ENCODE peak calls at places on chromosomes 2 and 18, in five cellular contexts. B is Calu3, A is activated B cell treated with CpG ODN at 0.5 μM for 24 hours, Y is fibroblast of the aortic adventitia, K is EL. U is an unnamed sample.

GRCh38 chr2:44230378-44230777 is 44.9 kb upstream of the SLC3A1 start:
- DNase-seq in Y (no peak), A (no peak), B (no peak), K (no peak), U (no peak)

GRCh38 chr18:24609249-24609648 is 148.8 kb downstream of the HRH4 start:
- DNase-seq in B (no peak), K (no peak), Y (no peak), A (no peak), U (no peak)

GRCh38 chr18:43525149-43525548 is 247.9 kb upstream of the SYT4 start:
- DNase-seq in K (no peak), B (peak; percentile 29), A (no peak), Y (no peak), U (no peak)

GRCh38 chr18:3619746-3620145 is 169.8 kb downstream of the TGIF1 start:
- DNase-seq in K (no peak), A (no peak), Y (no peak), B (no peak), U (no peak)

GRCh38 chr2:62304429-62305417 is 108.8 kb downstream of the B3GNT2 start:
- DNase-seq in B (peak; percentile 86), Y (peak; percentile 63), A (no peak), K (peak; percentile 79), U (no peak)

GRCh38 chr2:149585317-149585885 is 2.2 kb downstream of the MMADHC start:
- DNase-seq in B (no peak), K (no peak), Y (no peak), A (no peak), U (no peak)

GRCh38 chr2:169664600-169664977 is 29.6 kb downstream of the CFAP210 start:
- DNase-seq in Y (peak; percentile 38), A (no peak), B (no peak), K (peak; percentile 62), U (no peak)

GRCh38 chr18:27213123-27213717 is 28.1 kb upstream of the CHST9 start:
- DNase-seq in K (no peak), Y (no peak), B (no peak), A (no peak), U (no peak)

GRCh38 chr2:160516547-160517365 is 23.1 kb upstream of the RBMS1 start:
- DNase-seq in Y (no peak), A (no peak), K (peak; percentile 21), B (no peak), U (no peak)

GRCh38 chr2:203804070-203804469 is 63.5 kb upstream of the CTLA4 start:
- DNase-seq in A (no peak), Y (peak; percentile 99), K (peak; percentile 98), B (peak; percentile 70), U (peak; percentile 42)